ENCODE peak calls at places on chromosomes 6 and 20, in four cellular contexts. D is adrenal gland, U is endothelial cell of umbilical vein, J is foreskin keratinocyte. P is an unnamed sample.

GRCh38 chr6:76817429-76817828 is 645.9 kb downstream of the HTR1B start:
- DNase-seq in D (no peak), U (no peak), J (no peak), P (no peak)

GRCh38 chr20:44306927-44307326 is 4.1 kb downstream of the FITM2 start:
- DNase-seq in D (no peak), U (no peak), J (no peak), P (no peak)

GRCh38 chr6:20810732-20811111 is 276.5 kb downstream of the CDKAL1 start:
- DNase-seq in D (peak; percentile 14), U (no peak), J (no peak), P (no peak)

GRCh38 chr6:121608270-121608669 is 172.8 kb downstream of the GJA1 start:
- DNase-seq in D (no peak), U (no peak), J (no peak), P (no peak)

GRCh38 chr6:163416640-163417253 is 2.2 kb downstream of the QKI start:
- DNase-seq in D (peak; percentile 75), U (peak; percentile 91), J (no peak), P (peak; percentile 66)

GRCh38 chr6:67888886-67889681 is 746.0 kb upstream of the ADGRB3 start:
- DNase-seq in D (no peak), U (no peak), J (no peak), P (no peak)

GRCh38 chr6:34155471-34156300 is 9.8 kb upstream of the GRM4 start:
- DNase-seq in D (no peak), U (no peak), J (no peak), P (no peak)

GRCh38 chr6:45044510-45045252 is 283.4 kb upstream of the RUNX2 start:
- DNase-seq in D (no peak), U (no peak), J (no peak), P (no peak)

GRCh38 chr6:8672882-8673281 is 237.5 kb upstream of the SLC35B3 start:
- DNase-seq in D (no peak), U (no peak), J (no peak), P (no peak)

GRCh38 chr6:113363866-113364265 is 493.3 kb upstream of the MARCKS start:
- DNase-seq in D (no peak), U (no peak), J (no peak), P (no peak)

GRCh38 chr6:168109171-168109570 is 30.2 kb upstream of the FRMD1 start:
- DNase-seq in D (no peak), U (no peak), J (no peak), P (no peak)

GRCh38 chr20:61808497-61808896 is 257.2 kb downstream of the TAF4 start:
- DNase-seq in D (no peak), U (no peak), J (no peak), P (no peak)

GRCh38 chr6:118899948-118900347 is 6.0 kb downstream of the ASF1A start:
- DNase-seq in D (no peak), U (no peak), J (no peak), P (no peak)

GRCh38 chr6:93417421-93417996 is 1.9 kb downstream of the EPHA7 start:
- DNase-seq in D (no peak), U (peak; percentile 6), J (no peak), P (peak; percentile 4)

GRCh38 chr6:142485256-142485655 is 183.4 kb downstream of the ADGRG6 start:
- DNase-seq in D (no peak), U (no peak), J (no peak), P (no peak)

GRCh38 chr6:125957845-125958244 is 1.3 kb downstream of the HINT3 start:
- DNase-seq in D (peak; percentile 49), U (peak; percentile 66), J (no peak), P (peak; percentile 52)

GRCh38 chr6:52155791-52156576 is 30.2 kb upstream of the IL17A start:
- DNase-seq in D (no peak), U (peak; percentile 9), J (no peak), P (no peak)

GRCh38 chr6:43838276-43839036 is 68.4 kb downstream of the VEGFA start:
- DNase-seq in D (peak; percentile 89), U (peak; percentile 31), J (no peak), P (peak; percentile 70)

GRCh38 chr6:16130932-16131387 is 2.1 kb downstream of the MYLIP start:
- DNase-seq in D (peak; percentile 68), U (peak; percentile 88), J (peak; percentile 29), P (no peak)

GRCh38 chr20:45833883-45834796 is 541 bp downstream of the SNX21 start:
- DNase-seq in D (peak; percentile 75), U (peak; percentile 83), J (no peak), P (peak; percentile 77)

GRCh38 chr20:11204926-11205768 is 531.3 kb upstream of the JAG1 start:
- DNase-seq in D (peak; percentile 54), U (peak; percentile 79), J (peak; percentile 72), P (peak; percentile 75)

DNA sequence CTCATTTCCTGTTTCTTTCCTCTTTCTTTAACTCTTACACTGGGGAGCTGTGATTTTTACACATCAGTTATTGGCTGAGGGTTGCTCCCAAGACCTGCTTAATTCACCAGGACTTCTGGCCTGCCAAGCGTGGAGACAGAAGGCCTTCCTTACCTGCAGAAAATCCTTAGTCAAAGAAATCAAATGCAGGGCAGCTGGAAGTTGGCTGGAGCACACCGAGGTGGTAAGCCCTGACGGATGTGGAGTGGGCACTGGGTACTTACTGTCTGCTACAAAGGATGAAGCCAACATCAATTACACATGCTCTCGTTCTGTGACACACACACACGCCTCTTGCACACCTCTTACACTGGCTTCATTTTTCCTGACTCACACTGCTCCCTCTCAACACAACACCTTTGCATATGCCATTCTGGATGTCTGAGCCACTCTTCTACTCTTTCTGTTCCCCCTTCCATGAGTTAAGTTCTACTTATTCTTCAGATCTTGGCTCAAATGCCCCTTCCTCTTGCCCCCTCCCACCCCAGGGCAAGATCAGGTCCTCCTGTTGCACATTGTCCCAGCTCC is 61.6 kb downstream of the TTI1 start:
- DNase-seq in D (no peak), U (no peak), J (no peak), P (no peak)
- TF ChIP-seq CTCF in D (no peak), U (no peak), J (no peak), P (no peak)

GRCh38 chr6:3415490-3415889 is 41.4 kb downstream of the SLC22A23 start:
- DNase-seq in D (no peak), U (no peak), J (no peak), P (no peak)

GRCh38 chr6:3414704-3415453 is 42.0 kb downstream of the SLC22A23 start:
- DNase-seq in D (no peak), U (no peak), J (peak; percentile 37), P (peak; percentile 83)

GRCh38 chr6:3419624-3420272 is 37.1 kb downstream of the SLC22A23 start:
- DNase-seq in D (peak; percentile 57), U (no peak), J (peak; percentile 53), P (peak; percentile 69)

GRCh38 chr6:3418521-3419060 is 38.3 kb downstream of the SLC22A23 start:
- DNase-seq in D (no peak), U (peak; percentile 25), J (no peak), P (peak; percentile 79)

GRCh38 chr6:3417473-3417872 is 39.4 kb downstream of the SLC22A23 start:
- DNase-seq in D (no peak), U (no peak), J (no peak), P (no peak)
- H3K4me1 ChIP-seq in D (no peaks in the 10 kb centered on the region), U (peaks cover 10% of the 10 kb centered on the region), J (peaks cover 4% of the 10 kb centered on the region), P (peaks cover 94% of the 10 kb centered on the region)

GRCh38 chr20:56171087-56172012 is 77.2 kb upstream of the MC3R start:
- DNase-seq in D (peak; percentile 33), U (no peak), J (no peak), P (no peak)
- TF ChIP-seq CTCF in D (peak; percentile 61), U (no peak), J (peak; percentile 36), P (peak; percentile 47)

GRCh38 chr6:161265554-161265953 is 8.3 kb downstream of the AGPAT4 start:
- DNase-seq in D (no peak), U (no peak), J (no peak), P (no peak)
- H3K4me1 ChIP-seq in D (no peaks in the 10 kb centered on the region), U (no peaks in the 10 kb centered on the region), J (no peaks in the 10 kb centered on the region), P (no peaks in the 10 kb centered on the region)

DNA sequence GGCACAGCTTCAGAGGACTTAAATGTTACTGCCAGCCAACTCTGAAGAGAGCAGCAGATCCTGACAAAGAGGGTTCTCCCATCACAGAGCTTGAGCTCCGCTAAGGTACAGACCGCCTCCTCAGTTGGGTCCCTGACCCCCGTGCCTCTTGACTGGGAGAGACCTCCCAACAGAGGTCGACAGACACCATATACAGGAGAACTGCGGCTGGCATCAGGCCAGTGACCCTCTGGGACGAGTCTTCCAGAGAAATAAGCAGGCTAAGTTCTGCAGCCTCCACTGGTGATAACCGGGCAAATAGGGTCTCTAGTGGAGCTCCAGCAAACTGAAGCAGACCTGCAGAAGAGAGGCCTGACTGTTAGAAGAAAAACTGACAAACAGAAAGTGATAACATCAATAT is 187.0 kb downstream of the CLVS2 start:
- DNase-seq in D (no peak), U (no peak), J (no peak), P (no peak)
- TF ChIP-seq CTCF in D (no peak), U (no peak), J (no peak), P (no peak)

GRCh38 chr6:108168501-108168979 is 2.7 kb downstream of the NR2E1 start:
- DNase-seq in D (peak; percentile 33), U (no peak), J (no peak), P (no peak)
- H3K4me1 ChIP-seq in D (peaks cover 41% of the 10 kb centered on the region), U (peaks cover 4% of the 10 kb centered on the region), J (peaks cover under 1% of the 10 kb centered on the region), P (no peaks in the 10 kb centered on the region)

GRCh38 chr6:38997128-38997761 is 51.3 kb upstream of the GLP1R start:
- DNase-seq in D (peak; percentile 4), U (peak; percentile 18), J (no peak), P (peak; percentile 71)
- TF ChIP-seq CTCF in D (peak; percentile 34), U (peak; percentile 67), J (peak; percentile 53), P (peak; percentile 88)

GRCh38 chr20:20744170-20744725 is 31.8 kb upstream of the RALGAPA2 start:
- DNase-seq in D (no peak), U (no peak), J (no peak), P (no peak)
- H3K4me1 ChIP-seq in D (no peaks in the 10 kb centered on the region), U (peaks cover 15% of the 10 kb centered on the region), J (no peaks in the 10 kb centered on the region), P (no peaks in the 10 kb centered on the region)